ENCODE peak calls at places on chromosomes 7 and 10, in ten cellular contexts. Z, I, T, F, G, N, P, V, M and X are unnamed samples.

GRCh38 chr10:119241066-119241465 is 33.7 kb downstream of the GRK5 start:
- DNase-seq in N (no peak), T (no peak), Z (no peak), I (no peak), G (no peak), V (no peak), F (no peak), P (no peak), M (no peak), X (no peak)

GRCh38 chr7:5183899-5184298 is 6.1 kb upstream of the WIPI2 start:
- DNase-seq in I (no peak), M (no peak), P (no peak), T (no peak), Z (no peak), N (no peak), V (no peak), F (peak), G (no peak), X (no peak)

GRCh38 chr7:27435461-27435860 is 192.9 kb downstream of the EVX1 start:
- DNase-seq in Z (no peak), T (no peak), F (no peak), N (peak), G (no peak), P (no peak), M (no peak), I (no peak), V (no peak), X (no peak)

GRCh38 chr10:86055928-86056327 is 310.7 kb downstream of the GRID1 start:
- DNase-seq in F (no peak), T (no peak), G (no peak), M (no peak), P (no peak), N (no peak), Z (no peak), V (no peak), I (no peak), X (no peak)

GRCh38 chr10:87850742-87851205 is 12.6 kb downstream of the KLLN start:
- DNase-seq in V (peak), N (peak), M (no peak), Z (peak), T (peak), I (peak), F (peak), P (no peak), G (peak), X (peak)

GRCh38 chr7:20503278-20503677 is 112.2 kb upstream of the ABCB5 start:
- DNase-seq in T (no peak), P (no peak), I (no peak), F (no peak), Z (no peak), V (no peak), N (no peak), M (no peak), G (no peak), X (no peak)

GRCh38 chr7:149856583-149856982 is 17.2 kb upstream of the ATP6V0E2 start:
- DNase-seq in G (no peak), P (no peak), V (no peak), Z (no peak), N (no peak), F (no peak), T (no peak), M (no peak), I (no peak), X (no peak)

GRCh38 chr10:31320598-31321211 is 1.7 kb downstream of the ZEB1 start:
- DNase-seq in M (peak), T (peak), I (no peak), N (peak), G (peak), V (peak), P (no peak), F (peak), Z (peak), X (peak)

GRCh38 chr7:124072603-124073324 is 39.9 kb upstream of the TMEM229A start:
- DNase-seq in N (peak), M (no peak), G (no peak), Z (no peak), F (no peak), T (no peak), V (no peak), I (no peak), P (no peak), X (peak)

GRCh38 chr10:50576995-50577394 is 46.8 kb downstream of the SGMS1 start:
- DNase-seq in F (no peak), N (no peak), I (no peak), G (no peak), M (no peak), Z (no peak), V (no peak), P (no peak), T (no peak), X (no peak)

GRCh38 chr10:5527332-5528200 is 2.8 kb downstream of the CALML3 start:
- DNase-seq in N (no peak), T (no peak), I (peak), Z (no peak), F (peak), M (no peak), P (no peak), V (no peak), G (no peak), X (no peak)

GRCh38 chr7:32958046-32959025 is 1.1 kb downstream of the FKBP9 start:
- DNase-seq in F (no peak), P (no peak), V (peak), N (peak), G (no peak), Z (peak), I (peak), T (peak), M (peak), X (peak)

GRCh38 chr10:87960230-87960629 is 96.8 kb downstream of the PTEN start:
- DNase-seq in P (no peak), M (no peak), G (no peak), F (no peak), T (no peak), V (no peak), N (peak), Z (no peak), I (no peak), X (no peak)

GRCh38 chr7:22481726-22482125 is 18.3 kb downstream of the STEAP1B start:
- DNase-seq in M (no peak), T (no peak), I (no peak), G (no peak), V (no peak), P (no peak), F (no peak), Z (no peak), N (no peak), X (peak)

GRCh38 chr10:32207544-32207943 is 139.4 kb downstream of the EPC1 start:
- DNase-seq in I (peak), M (no peak), T (peak), F (no peak), P (peak), V (no peak), G (no peak), N (peak), Z (peak), X (peak)

GRCh38 chr7:40922316-40922670 is 780.6 kb downstream of the INHBA start:
- DNase-seq in V (no peak), Z (no peak), M (no peak), N (peak), F (no peak), T (no peak), P (no peak), G (peak), I (no peak), X (no peak)

GRCh38 chr10:12628964-12629766 is 279.8 kb downstream of the CAMK1D start:
- DNase-seq in I (no peak), V (no peak), T (no peak), G (no peak), N (no peak), M (no peak), Z (no peak), F (no peak), P (no peak), X (no peak)

GRCh38 chr7:30926323-30926722 is 14.7 kb downstream of the AQP1 start:
- DNase-seq in P (no peak), N (no peak), F (peak), G (peak), Z (no peak), M (peak), T (no peak), I (peak), V (peak), X (no peak)

GRCh38 chr10:125133706-125134482 is 26.5 kb downstream of the CTBP2 start:
- DNase-seq in G (no peak), P (no peak), V (no peak), F (peak), I (no peak), M (no peak), N (no peak), T (no peak), Z (no peak), X (no peak)

GRCh38 chr10:86110156-86110786 is 256.3 kb downstream of the GRID1 start:
- DNase-seq in T (no peak), M (no peak), P (no peak), Z (no peak), F (peak), I (no peak), N (no peak), G (no peak), V (no peak), X (no peak)

GRCh38 chr10:61859786-61860185 is 41.7 kb upstream of the ARID5B start:
- DNase-seq in V (no peak), G (no peak), P (no peak), I (no peak), T (no peak), F (no peak), M (no peak), Z (no peak), N (no peak), X (no peak)

GRCh38 chr10:47309403-47310089 is 9.5 kb downstream of the GDF10 start:
- DNase-seq in N (no peak), I (no peak), F (no peak), M (no peak), Z (no peak), P (no peak), G (no peak), V (no peak), T (no peak), X (peak)

GRCh38 chr7:16422100-16422430 is 727 bp upstream of the CRPPA start:
- DNase-seq in I (no peak), V (no peak), N (peak), Z (no peak), G (no peak), P (no peak), F (no peak), T (no peak), M (no peak), X (peak)
- H3K4me3 ChIP-seq in I (no peak), V (no peak), N (no peak), Z (peak), G (no peak), P (no peak), F (no peak), T (peak), M (no peak), X (peak)

GRCh38 chr10:76632158-76633051 is 1005.2 kb downstream of the KCNMA1 start:
- DNase-seq in I (peak), N (no peak), M (no peak), G (no peak), P (peak), V (no peak), T (peak), Z (no peak), F (no peak), X (peak)
- TF ChIP-seq CTCF in I (no peak), N (peak), M (peak), G (no peak), P (peak), V (no peak), T (no peak), Z (no peak), F (no peak), X (peak)

GRCh38 chr7:105678811-105679495 is 97.7 kb upstream of the EFCAB10 start:
- DNase-seq in N (peak), P (no peak), I (peak), F (peak), Z (peak), V (peak), T (peak), G (peak), M (peak), X (peak)
- TF ChIP-seq POLR2A in N (no peak), P (no peak), I (no peak), F (no peak), Z (no peak), V (peak), T (no peak), G (no peak), M (no peak), X (peak)

GRCh38 chr7:99930376-99930775 is 956 bp upstream of the GJC3 start:
- DNase-seq in F (no peak), Z (no peak), N (no peak), V (no peak), T (no peak), G (no peak), I (no peak), P (no peak), M (no peak), X (no peak)

GRCh38 chr7:99928994-99929729 is at the start of gene GJC3:
- DNase-seq in P (peak), I (peak), G (peak), Z (peak), V (peak), T (peak), F (peak), M (no peak), N (peak), X (peak)

GRCh38 chr7:99927536-99927935 is 1.9 kb downstream of the GJC3 start:
- DNase-seq in F (no peak), T (no peak), P (no peak), Z (no peak), V (no peak), I (no peak), N (no peak), G (no peak), M (no peak), X (no peak)

GRCh38 chr7:99928188-99928587 is 1.2 kb downstream of the GJC3 start:
- DNase-seq in Z (no peak), G (no peak), N (no peak), T (no peak), P (no peak), F (no peak), I (no peak), M (no peak), V (no peak), X (no peak)

DNA sequence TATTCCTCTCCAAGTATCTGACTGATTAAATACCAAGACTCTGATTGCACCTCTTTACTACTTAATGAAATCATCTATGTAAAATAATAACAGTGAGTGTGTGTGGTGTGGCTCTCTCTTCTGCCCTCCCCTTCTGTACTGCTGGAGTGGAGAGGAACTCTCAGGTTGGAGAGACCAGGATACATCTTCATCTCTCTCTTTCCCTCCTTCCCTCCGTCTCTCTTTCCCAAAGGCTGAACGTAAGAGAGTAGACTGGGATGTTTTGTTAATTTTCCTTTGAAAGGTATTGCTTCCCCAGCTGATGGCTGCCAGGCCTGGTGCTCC is 272 bp upstream of the GJC3 start:
- DNase-seq in G (no peak), M (no peak), Z (no peak), I (no peak), T (no peak), F (no peak), P (no peak), V (no peak), N (no peak), X (no peak)
- H3K4me3 ChIP-seq in G (no peak), M (no peak), Z (no peak), I (no peak), T (peak), F (no peak), P (peak), V (no peak), N (no peak), X (no peak)